ENCODE peak calls at places on chromosome 10, in ten cellular contexts. W is effector memory CD4-positive, alpha-beta T cell; G is IMR-90; V is Peyer's patch; J is CD8-positive, alpha-beta T cell; Z is colonic mucosa; U is breast epithelium; I is aorta; L is heart right ventricle; P is OCI-LY7. A is an unnamed sample. For H3K9me3 and H3K36me3, the result is how much of the 10 kb centered on the place peaks cover.

GRCh38 chr10:33179056-33179455 is 155.4 kb downstream of the NRP1 start:
- DNase-seq in J (no peak), W (no peak), I (no peak), V (no peak), G (peak), L (no peak), P (no peak), Z (no peak), U (no peak), A (no peak)

GRCh38 chr10:13865758-13866491 is 279.2 kb downstream of the PRPF18 start:
- DNase-seq in U (no peak), I (no peak), Z (no peak), V (no peak), L (peak), J (no peak), P (no peak), W (no peak), G (peak), A (no peak)

GRCh38 chr10:543131-543530 is 146.3 kb downstream of the DIP2C start:
- DNase-seq in J (no peak), V (no peak), G (no peak), P (no peak), W (no peak), L (no peak), I (peak), U (no peak), Z (no peak), A (no peak)

GRCh38 chr10:125152646-125153368 is 7.6 kb downstream of the CTBP2 start:
- DNase-seq in L (peak), W (no peak), I (peak), G (no peak), P (no peak), J (no peak), U (peak), Z (peak), V (no peak), A (no peak)

GRCh38 chr10:43250925-43251663 is 15.8 kb downstream of the RASGEF1A start:
- DNase-seq in P (no peak), V (peak), Z (peak), I (no peak), J (no peak), L (peak), G (no peak), W (no peak), U (no peak), A (no peak)

GRCh38 chr10:43122096-43122495 is 16.1 kb upstream of the CSGALNACT2 start:
- DNase-seq in J (no peak), G (no peak), U (no peak), W (no peak), V (peak), Z (no peak), P (no peak), L (no peak), I (no peak), A (no peak)

GRCh38 chr10:70477661-70478162 is 855 bp upstream of the PALD1 start:
- DNase-seq in W (peak), L (no peak), V (peak), P (peak), I (no peak), U (no peak), J (peak), Z (no peak), G (peak), A (peak)

GRCh38 chr10:97850446-97850845 is 803 bp downstream of the GOLGA7B start:
- DNase-seq in U (no peak), J (no peak), I (no peak), G (no peak), W (no peak), L (no peak), P (no peak), V (no peak), Z (no peak), A (no peak)

GRCh38 chr10:108187396-108188012 is 1023.0 kb upstream of the SORCS1 start:
- DNase-seq in I (no peak), G (no peak), Z (no peak), U (no peak), L (no peak), W (no peak), J (no peak), P (no peak), V (no peak), A (no peak)

GRCh38 chr10:21827308-21827707 is 176.2 kb downstream of the DNAJC1 start:
- DNase-seq in W (no peak), P (no peak), G (no peak), J (no peak), Z (no peak), U (no peak), L (no peak), V (no peak), I (no peak), A (no peak)

GRCh38 chr10:21832751-21833150 is 170.8 kb downstream of the DNAJC1 start:
- DNase-seq in U (no peak), I (no peak), Z (no peak), J (no peak), L (no peak), G (no peak), W (no peak), P (no peak), V (no peak), A (no peak)

GRCh38 chr10:21826725-21827124 is 176.8 kb downstream of the DNAJC1 start:
- DNase-seq in P (no peak), G (no peak), I (no peak), Z (no peak), U (no peak), J (no peak), L (no peak), V (no peak), W (no peak), A (no peak)

GRCh38 chr10:21831986-21832735 is 171.4 kb downstream of the DNAJC1 start:
- DNase-seq in J (no peak), W (no peak), U (no peak), I (no peak), G (peak), Z (no peak), V (no peak), L (no peak), P (no peak), A (no peak)

DNA sequence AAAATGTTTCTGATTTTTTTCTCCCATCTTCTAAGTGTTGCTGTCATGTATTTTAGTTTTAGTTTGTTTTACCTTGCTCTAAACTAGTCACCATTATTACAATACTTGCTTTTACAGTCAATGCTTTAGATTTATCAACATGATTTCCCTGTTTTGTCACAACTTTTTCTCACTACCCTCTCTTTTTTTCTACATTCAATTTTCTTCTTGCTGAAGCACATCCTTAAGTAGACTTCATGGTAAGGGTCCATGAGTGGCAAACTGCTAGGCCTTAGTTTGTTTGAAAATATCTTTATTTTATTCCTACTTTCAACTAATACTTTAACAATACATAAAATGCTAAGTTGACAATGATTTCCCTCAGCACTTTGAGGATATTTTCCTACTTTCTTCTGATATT is 173.5 kb downstream of the DNAJC1 start:
- DNase-seq in Z (no peak), P (no peak), J (no peak), L (no peak), G (no peak), V (no peak), W (no peak), I (no peak), U (no peak), A (no peak)
- H3K9me3 ChIP-seq in Z (under half), P (under half), J (under half), L (under half), G (under half), V (under half), W (under half), I (under half), U (under half), A (under half)

GRCh38 chr10:10911471-10911921 is 106.2 kb upstream of the CELF2 start:
- DNase-seq in U (peak), P (no peak), G (peak), W (no peak), Z (peak), I (peak), L (peak), J (no peak), V (peak), A (no peak)
- H3K4me3 ChIP-seq in U (peak), P (no peak), G (peak), W (no peak), Z (no peak), I (no peak), L (peak), J (no peak), V (no peak), A (no peak)

GRCh38 chr10:73838827-73839226 is 27.4 kb upstream of the NDST2 start:
- DNase-seq in L (no peak), G (peak), I (no peak), P (no peak), Z (no peak), V (no peak), J (no peak), W (no peak), U (no peak), A (no peak)
- H3K36me3 ChIP-seq in L (under half), G (under half), I (under half), P (under half), Z (under half), V (under half), J (under half), W (half or more), U (under half), A (under half)

DNA sequence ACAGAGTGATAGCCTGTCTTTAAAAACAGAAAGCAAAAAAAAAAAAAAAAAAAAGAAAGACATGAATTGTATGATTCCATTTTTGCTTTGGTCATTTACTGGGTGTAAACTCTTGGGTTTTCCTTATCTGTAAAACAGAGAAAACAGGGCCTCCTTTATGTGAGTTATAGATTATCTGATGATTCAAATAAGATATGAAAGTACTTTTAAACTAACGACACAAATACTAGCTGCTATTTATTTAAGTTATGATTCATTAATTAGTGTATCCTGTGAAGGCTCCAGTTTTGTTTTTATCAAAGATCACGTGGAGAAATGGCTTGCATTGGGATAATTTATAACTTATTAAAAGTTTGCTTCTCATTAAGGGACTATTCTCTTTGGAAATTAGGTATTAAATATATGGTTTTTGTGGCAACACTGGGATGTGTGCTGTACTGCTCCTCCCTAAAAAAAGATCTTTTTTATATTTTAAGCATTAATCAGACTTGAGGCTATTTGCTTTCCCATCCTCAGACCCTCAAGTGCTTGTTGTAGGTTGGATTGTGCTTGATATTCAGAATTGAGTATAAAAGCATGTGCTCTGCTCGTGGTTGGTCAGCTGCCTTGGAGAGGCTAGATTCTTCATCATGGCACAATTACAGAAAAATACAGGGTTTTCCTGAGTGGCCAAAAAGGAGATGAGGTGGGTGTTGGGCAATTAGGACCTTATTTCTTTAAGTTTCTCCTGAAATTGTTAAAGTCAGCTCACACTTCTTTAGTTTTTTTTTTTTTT is 39.9 kb downstream of the NRG3 start:
- DNase-seq in P (no peak), J (no peak), W (no peak), V (no peak), U (no peak), I (no peak), G (no peak), Z (no peak), L (no peak), A (no peak)
- H3K9me3 ChIP-seq in P (under half), J (under half), W (under half), V (under half), U (under half), I (under half), G (under half), Z (under half), L (under half), A (under half)

GRCh38 chr10:35635576-35635975 is 6.5 kb downstream of the FZD8 start:
- DNase-seq in Z (peak), I (no peak), V (peak), G (peak), J (no peak), U (no peak), L (peak), P (peak), W (no peak), A (peak)

GRCh38 chr10:35638116-35638515 is 4.0 kb downstream of the FZD8 start:
- DNase-seq in V (no peak), Z (no peak), U (no peak), G (no peak), W (no peak), L (no peak), I (no peak), J (no peak), P (no peak), A (no peak)

GRCh38 chr10:35637456-35637855 is 4.6 kb downstream of the FZD8 start:
- DNase-seq in W (no peak), J (no peak), L (no peak), V (no peak), I (no peak), U (no peak), G (no peak), Z (no peak), P (no peak), A (no peak)

GRCh38 chr10:35639021-35639521 is 3.0 kb downstream of the FZD8 start:
- DNase-seq in J (no peak), V (no peak), G (no peak), U (no peak), P (no peak), I (no peak), L (no peak), W (no peak), Z (no peak), A (no peak)

GRCh38 chr10:35636942-35637341 is 5.2 kb downstream of the FZD8 start:
- DNase-seq in U (no peak), P (no peak), I (no peak), V (no peak), J (no peak), Z (no peak), L (no peak), W (no peak), G (no peak), A (no peak)
- H3K4me3 ChIP-seq in U (no peak), P (no peak), I (peak), V (no peak), J (peak), Z (no peak), L (no peak), W (no peak), G (no peak), A (no peak)

DNA sequence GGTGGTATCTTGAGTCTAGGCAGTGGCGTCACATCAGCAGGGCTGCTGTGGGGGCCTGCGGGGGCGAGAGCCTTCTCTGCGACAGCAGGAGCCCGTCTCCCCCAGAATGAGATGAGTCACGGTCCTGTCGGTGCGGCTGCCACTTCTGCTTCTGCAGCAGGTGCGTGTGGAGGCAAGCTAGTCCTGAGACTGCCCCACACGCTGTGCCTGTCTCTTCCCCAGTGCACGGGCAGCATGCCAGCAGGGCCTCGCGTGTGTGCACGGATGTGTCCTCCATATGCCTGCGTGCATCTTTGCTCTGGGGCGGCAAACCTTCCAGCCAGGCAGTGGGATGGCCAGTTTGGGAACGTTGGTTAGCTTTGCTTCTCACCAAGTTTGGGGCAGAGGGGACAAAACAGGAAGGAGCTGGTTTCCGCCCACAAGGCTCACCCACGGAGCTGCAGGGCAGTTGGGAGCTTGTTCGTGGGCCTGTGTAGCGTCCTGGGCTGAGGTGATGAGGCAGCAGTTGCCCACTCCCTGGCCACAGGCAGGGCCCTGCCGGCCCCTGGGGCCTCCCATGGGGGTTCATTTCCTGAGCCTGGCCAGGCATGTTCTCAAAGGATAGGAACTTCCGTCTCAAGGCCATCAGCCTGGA is 60.8 kb upstream of the PPIF start:
- DNase-seq in U (no peak), W (peak), G (peak), V (peak), L (peak), J (peak), I (peak), Z (peak), P (peak), A (peak)
- H3K36me3 ChIP-seq in U (under half), W (under half), G (half or more), V (under half), L (under half), J (under half), I (under half), Z (under half), P (half or more), A (under half)

GRCh38 chr10:82762641-82763040 is 887.6 kb downstream of the NRG3 start:
- DNase-seq in W (no peak), L (no peak), I (no peak), U (no peak), P (no peak), Z (no peak), J (no peak), G (no peak), V (no peak), A (no peak)
- H3K9me3 ChIP-seq in W (under half), L (under half), I (under half), U (under half), P (under half), Z (under half), J (under half), G (under half), V (under half), A (under half)

GRCh38 chr10:112954974-112955735 is 5.1 kb downstream of the TCF7L2 start:
- DNase-seq in L (no peak), Z (no peak), W (no peak), I (no peak), P (no peak), V (no peak), J (no peak), U (no peak), G (no peak), A (no peak)
- H3K4me3 ChIP-seq in L (peak), Z (peak), W (no peak), I (peak), P (no peak), V (no peak), J (no peak), U (peak), G (peak), A (no peak)

GRCh38 chr10:67936416-67936815 is 52.0 kb downstream of the SIRT1 start:
- DNase-seq in Z (no peak), G (peak), I (no peak), L (no peak), U (no peak), W (no peak), P (no peak), J (no peak), V (no peak), A (no peak)
- H3K36me3 ChIP-seq in Z (under half), G (under half), I (under half), L (under half), U (under half), W (under half), P (half or more), J (under half), V (under half), A (under half)